ENCODE peak calls at places on chromosomes 13 and 19, in nine cellular contexts. U, J, C, G, D, Z, O, M and H are unnamed samples.
A peak's percentile ranks its signal among the peaks of the same experiment; 100 is the strongest.

GRCh38 chr13:97116754-97117153 is 105.4 kb upstream of the MBNL2 start:
- DNase-seq in U (no peak), J (no peak), C (no peak), G (peak; percentile 64), D (no peak), Z (no peak), O (no peak), M (peak; percentile 52), H (peak; percentile 33)

GRCh38 chr13:81184556-81185265 is 843.8 kb upstream of the SPRY2 start:
- DNase-seq in U (no peak), J (no peak), C (no peak), G (no peak), D (no peak), Z (no peak), O (no peak), M (no peak), H (no peak)

GRCh38 chr19:5558101-5558621 is 9.6 kb downstream of the TINCR start:
- DNase-seq in U (no peak), J (no peak), C (no peak), G (peak; percentile 74), D (no peak), Z (no peak), O (no peak), M (no peak), H (no peak)

GRCh38 chr13:108610517-108610916 is 18.9 kb upstream of the MYO16 start:
- DNase-seq in U (no peak), J (no peak), C (no peak), G (no peak), D (no peak), Z (no peak), O (no peak), M (no peak), H (peak; percentile 40)

GRCh38 chr19:4662812-4663211 is 7.3 kb downstream of the MYDGF start:
- DNase-seq in U (no peak), J (no peak), C (no peak), G (no peak), D (no peak), Z (no peak), O (no peak), M (no peak), H (no peak)

GRCh38 chr13:41505209-41505835 is 48.0 kb downstream of the RGCC start:
- DNase-seq in U (no peak), J (no peak), C (no peak), G (peak; percentile 80), D (no peak), Z (no peak), O (no peak), M (no peak), H (no peak)

GRCh38 chr19:5707576-5708575 is 12.1 kb downstream of the LONP1 start:
- DNase-seq in U (no peak), J (no peak), C (no peak), G (no peak), D (no peak), Z (peak; percentile 18), O (no peak), M (no peak), H (no peak)

GRCh38 chr19:7602240-7602934 is 6.7 kb downstream of the CAMSAP3 start:
- DNase-seq in U (no peak), J (no peak), C (no peak), G (no peak), D (no peak), Z (no peak), O (no peak), M (no peak), H (no peak)

DNA sequence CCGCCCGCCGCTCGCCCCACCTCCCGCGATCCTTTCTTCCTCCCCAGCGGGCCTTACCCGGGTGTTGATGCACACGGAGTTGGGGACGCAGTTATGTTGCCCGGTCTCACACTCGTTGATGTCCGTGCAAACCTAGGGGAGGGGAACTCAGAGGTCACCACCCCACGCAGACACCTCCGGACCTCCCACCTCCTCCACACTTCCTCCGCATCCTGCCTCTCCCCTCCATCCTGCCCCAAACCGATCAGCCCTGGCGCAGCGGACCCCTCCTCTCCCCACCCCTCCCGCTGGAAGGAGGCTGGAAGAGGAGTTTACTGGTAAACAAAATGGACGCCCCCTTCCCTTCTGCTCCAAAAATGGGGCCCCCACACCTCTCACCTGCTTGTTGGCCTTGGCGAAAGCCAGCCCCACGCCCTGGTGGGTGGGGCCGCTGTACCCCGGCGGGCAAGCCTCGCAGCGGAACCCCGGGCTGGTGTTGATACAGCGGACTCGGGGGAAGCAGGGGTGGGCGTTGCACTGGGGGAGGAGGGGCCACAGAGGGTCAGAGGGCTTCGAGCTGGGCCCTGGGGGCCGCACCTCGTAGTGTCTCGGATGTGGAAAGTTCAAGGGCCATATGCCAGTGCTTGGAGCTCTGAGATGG is 2.2 kb downstream of the COMP start:
- DNase-seq in U (no peak), J (no peak), C (no peak), G (no peak), D (no peak), Z (no peak), O (peak; percentile 60), M (peak; percentile 71), H (no peak)
- H3K27me3 ChIP-seq in U (peaks cover 50% of the 10 kb centered on the region), J (peaks cover 54% of the 10 kb centered on the region), C (peaks cover 62% of the 10 kb centered on the region), G (peaks cover 30% of the 10 kb centered on the region), D (peaks cover 5% of the 10 kb centered on the region), Z (peaks cover 83% of the 10 kb centered on the region), O (peaks cover 58% of the 10 kb centered on the region), M (peaks cover 100% of the 10 kb centered on the region), H (peaks cover 100% of the 10 kb centered on the region)

DNA sequence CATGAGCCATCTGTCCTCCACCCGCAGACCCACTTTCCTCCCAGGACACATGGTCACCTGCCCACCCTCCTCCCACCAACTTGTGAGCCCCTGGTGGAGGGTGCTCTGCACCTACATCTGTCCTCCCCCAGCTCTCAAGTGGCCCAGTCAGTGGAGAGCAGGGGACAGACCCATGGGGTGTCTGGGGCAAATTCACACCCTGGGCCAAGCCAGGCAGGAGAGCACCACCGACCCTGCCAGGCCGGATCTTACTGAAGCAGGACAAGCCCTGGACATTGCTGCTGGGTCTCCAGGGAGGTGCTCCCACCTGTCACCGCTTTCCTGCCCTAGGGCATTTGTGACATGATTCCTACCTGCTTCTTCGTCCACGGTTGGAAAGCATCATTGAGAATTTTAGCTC is 221.6 kb downstream of the TUBA3C start:
- DNase-seq in U (no peak), J (no peak), C (no peak), G (no peak), D (no peak), Z (no peak), O (no peak), M (no peak), H (no peak)
- H3K9me3 ChIP-seq in U (peaks cover 15% of the 10 kb centered on the region), J (no peaks in the 10 kb centered on the region), C (peaks cover 5% of the 10 kb centered on the region), G (peaks cover 71% of the 10 kb centered on the region), D (no peaks in the 10 kb centered on the region), Z (no peaks in the 10 kb centered on the region), O (no peaks in the 10 kb centered on the region), M (peaks cover 49% of the 10 kb centered on the region), H (no peaks in the 10 kb centered on the region)

GRCh38 chr13:32032780-32033179 is 1.2 kb downstream of the FRY start:
- DNase-seq in U (no peak), J (no peak), C (no peak), G (no peak), D (no peak), Z (no peak), O (no peak), M (no peak), H (no peak)

GRCh38 chr13:32026619-32027018 is 5.0 kb upstream of the FRY start:
- DNase-seq in U (no peak), J (no peak), C (no peak), G (no peak), D (no peak), Z (no peak), O (no peak), M (no peak), H (no peak)

GRCh38 chr13:32031815-32032345 is 306 bp downstream of the FRY start:
- DNase-seq in U (no peak), J (no peak), C (no peak), G (no peak), D (no peak), Z (no peak), O (no peak), M (no peak), H (no peak)

GRCh38 chr13:32031025-32031814 is at the start of gene FRY:
- DNase-seq in U (peak; percentile 42), J (peak; percentile 32), C (peak; percentile 65), G (peak; percentile 70), D (peak; percentile 32), Z (peak; percentile 56), O (peak; percentile 39), M (peak; percentile 93), H (peak; percentile 78)

DNA sequence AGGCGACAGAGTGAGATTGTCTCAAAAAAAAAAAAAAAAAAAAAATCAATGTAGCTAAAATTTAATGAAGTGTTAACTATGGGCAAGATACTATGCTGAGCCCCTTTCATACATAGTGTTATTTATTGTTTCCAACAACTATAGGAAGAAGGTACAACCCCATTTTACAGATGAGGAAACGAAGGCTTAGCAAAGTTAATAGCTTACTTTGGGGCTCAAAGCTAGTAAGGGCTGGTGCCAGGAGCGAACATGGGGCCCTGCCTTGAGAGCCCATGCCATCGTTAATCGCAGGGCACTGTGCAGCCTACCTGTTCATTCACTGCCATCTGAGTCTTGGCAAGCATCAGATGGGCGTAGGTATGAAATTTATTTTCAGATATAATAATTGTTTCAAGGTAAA is 1.9 kb upstream of the FRY start:
- DNase-seq in U (no peak), J (no peak), C (no peak), G (no peak), D (no peak), Z (no peak), O (no peak), M (no peak), H (no peak)
- H3K27me3 ChIP-seq in U (peaks cover 35% of the 10 kb centered on the region), J (no peaks in the 10 kb centered on the region), C (no peaks in the 10 kb centered on the region), G (no peaks in the 10 kb centered on the region), D (no peaks in the 10 kb centered on the region), Z (no peaks in the 10 kb centered on the region), O (no peaks in the 10 kb centered on the region), M (peaks cover 5% of the 10 kb centered on the region), H (peaks cover 26% of the 10 kb centered on the region)

GRCh38 chr13:23963184-23963931 is 66.1 kb upstream of the C1QTNF9B start:
- DNase-seq in U (no peak), J (no peak), C (no peak), G (no peak), D (no peak), Z (no peak), O (no peak), M (no peak), H (no peak)

GRCh38 chr13:23956106-23956505 is 58.8 kb upstream of the C1QTNF9B start:
- DNase-seq in U (no peak), J (no peak), C (no peak), G (peak; percentile 90), D (peak; percentile 57), Z (no peak), O (peak; percentile 74), M (no peak), H (no peak)

GRCh38 chr13:23955064-23955463 is 57.8 kb upstream of the C1QTNF9B start:
- DNase-seq in U (no peak), J (no peak), C (no peak), G (no peak), D (no peak), Z (no peak), O (no peak), M (no peak), H (no peak)

GRCh38 chr13:23960566-23961156 is 63.4 kb upstream of the C1QTNF9B start:
- DNase-seq in U (peak; percentile 57), J (no peak), C (no peak), G (peak; percentile 47), D (peak; percentile 7), Z (no peak), O (no peak), M (peak; percentile 65), H (peak; percentile 69)

DNA sequence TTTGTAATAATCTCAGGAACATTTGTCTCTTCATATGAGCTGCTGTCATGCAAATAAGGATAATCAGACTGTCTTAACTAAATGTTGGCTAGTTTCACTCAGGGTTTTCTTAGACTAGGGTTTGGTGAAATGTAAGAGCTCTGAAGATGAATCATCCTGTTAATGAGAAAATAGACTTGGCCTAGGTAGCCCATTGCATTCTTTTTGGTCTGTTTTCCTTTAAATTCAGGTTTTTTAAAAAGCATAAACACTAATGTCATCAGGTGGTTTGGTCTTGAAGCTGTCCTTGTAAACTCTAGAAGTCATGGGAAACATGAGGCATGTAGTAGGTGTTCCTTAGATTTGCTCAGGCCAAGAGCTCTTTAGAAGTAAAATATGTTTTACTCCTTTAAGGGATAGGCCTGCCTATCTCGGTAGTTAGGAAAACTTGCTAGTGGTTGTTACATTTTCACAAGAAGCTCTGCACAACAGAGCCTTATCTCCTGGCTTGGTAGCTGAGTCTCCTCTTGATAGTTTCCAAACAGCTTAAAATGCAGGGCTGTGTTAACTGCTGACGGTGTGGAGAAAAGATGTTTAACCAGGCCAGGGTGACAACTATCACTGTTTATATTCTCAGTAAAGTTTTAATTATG is 62.0 kb upstream of the C1QTNF9B start:
- DNase-seq in U (no peak), J (no peak), C (no peak), G (peak; percentile 25), D (no peak), Z (no peak), O (no peak), M (no peak), H (no peak)
- H3K9me3 ChIP-seq in U (no peaks in the 10 kb centered on the region), J (no peaks in the 10 kb centered on the region), C (no peaks in the 10 kb centered on the region), G (no peaks in the 10 kb centered on the region), D (no peaks in the 10 kb centered on the region), Z (no peaks in the 10 kb centered on the region), O (no peaks in the 10 kb centered on the region), M (no peaks in the 10 kb centered on the region), H (no peaks in the 10 kb centered on the region)